ENCODE peak calls at places on chromosomes 13 and 19, in five cellular contexts. One of them, this sample, is unnamed.
A peak's percentile ranks its signal among the peaks of the same experiment; 100 is the strongest.

GRCh38 chr19:41531438-41532311 is 44.3 kb upstream of the CEACAM21 start:
- DNase-seq in cardiac muscle cell: no peak
- DNase-seq in thoracic aorta: peak; percentile 22
- DNase-seq in substantia nigra: no peak
- DNase-seq in Daoy: peak; percentile 86
- DNase-seq in this sample: peak; percentile 47

GRCh38 chr19:16293133-16294085 is 31.2 kb upstream of the KLF2 start:
- DNase-seq in cardiac muscle cell: no peak
- DNase-seq in thoracic aorta: peak; percentile 63
- DNase-seq in substantia nigra: no peak
- DNase-seq in Daoy: peak; percentile 91
- DNase-seq in this sample: peak; percentile 96

GRCh38 chr13:51523082-51523518 is 61.2 kb upstream of the WDFY2 start:
- DNase-seq in cardiac muscle cell: no peak
- DNase-seq in thoracic aorta: no peak
- DNase-seq in substantia nigra: no peak
- DNase-seq in Daoy: peak; percentile 71
- DNase-seq in this sample: peak; percentile 19

GRCh38 chr13:110524484-110525254 is 36.9 kb downstream of the RAB20 start:
- DNase-seq in cardiac muscle cell: no peak
- DNase-seq in thoracic aorta: no peak
- DNase-seq in substantia nigra: no peak
- DNase-seq in Daoy: peak; percentile 36
- DNase-seq in this sample: peak; percentile 26

GRCh38 chr13:61202042-61202441 is 213.6 kb downstream of the PCDH20 start:
- DNase-seq in cardiac muscle cell: no peak
- DNase-seq in thoracic aorta: no peak
- DNase-seq in substantia nigra: no peak
- DNase-seq in Daoy: no peak
- DNase-seq in this sample: no peak

GRCh38 chr19:29501816-29502580 is 23.8 kb upstream of the VSTM2B start:
- DNase-seq in cardiac muscle cell: no peak
- DNase-seq in thoracic aorta: no peak
- DNase-seq in substantia nigra: no peak
- DNase-seq in Daoy: no peak
- DNase-seq in this sample: no peak

GRCh38 chr19:47573076-47574026 is at the start of gene ZNF541:
- DNase-seq in cardiac muscle cell: no peak
- DNase-seq in thoracic aorta: peak; percentile 12
- DNase-seq in substantia nigra: peak; percentile 44
- DNase-seq in Daoy: peak; percentile 28
- DNase-seq in this sample: peak; percentile 49

GRCh38 chr19:40907968-40908735 is 26.1 kb upstream of the CYP2A7 start:
- DNase-seq in cardiac muscle cell: no peak
- DNase-seq in thoracic aorta: no peak
- DNase-seq in substantia nigra: no peak
- DNase-seq in Daoy: peak; percentile 17
- DNase-seq in this sample: no peak

GRCh38 chr13:31011193-31011860 is 78.9 kb downstream of the TEX26 start:
- DNase-seq in cardiac muscle cell: no peak
- DNase-seq in thoracic aorta: no peak
- DNase-seq in substantia nigra: no peak
- DNase-seq in Daoy: no peak
- DNase-seq in this sample: no peak

GRCh38 chr19:12278713-12279112 is 16.0 kb downstream of the ZNF44 start:
- DNase-seq in cardiac muscle cell: no peak
- DNase-seq in thoracic aorta: no peak
- DNase-seq in substantia nigra: no peak
- DNase-seq in Daoy: no peak
- DNase-seq in this sample: no peak

GRCh38 chr13:110643324-110643723 is 28.0 kb downstream of the NAXD start:
- DNase-seq in cardiac muscle cell: no peak
- DNase-seq in thoracic aorta: no peak
- DNase-seq in substantia nigra: no peak
- DNase-seq in Daoy: no peak
- DNase-seq in this sample: no peak

GRCh38 chr19:1445932-1446712 is 3.8 kb upstream of the APC2 start:
- DNase-seq in cardiac muscle cell: peak; percentile 74
- DNase-seq in thoracic aorta: no peak
- DNase-seq in substantia nigra: peak; percentile 38
- DNase-seq in Daoy: peak; percentile 81
- DNase-seq in this sample: no peak